ENCODE peak calls at places on chromosomes 7 and 10, in ten cellular contexts. One of them, this sample, is unnamed.
A peak's percentile ranks its signal among the peaks of the same experiment; 100 is the strongest.

GRCh38 chr7:37107047-37107446 is 341.6 kb downstream of the ELMO1 start:
- DNase-seq in cardiac muscle cell: no peak
- DNase-seq in Peyer's patch: no peak
- DNase-seq in mucosa of descending colon: no peak
- DNase-seq in neural progenitor cell: no peak
- DNase-seq in glutamatergic neuron: no peak
- DNase-seq in hepatocyte: no peak
- DNase-seq in GM20000: no peak
- DNase-seq in lower lobe of right lung: no peak
- DNase-seq in HepG2: no peak
- DNase-seq in this sample: no peak

GRCh38 chr10:3014968-3015367 is 52.4 kb upstream of the PFKP start:
- DNase-seq in Peyer's patch: no peak
- DNase-seq in HepG2: no peak
- DNase-seq in cardiac muscle cell: no peak
- DNase-seq in neural progenitor cell: no peak
- DNase-seq in hepatocyte: no peak
- DNase-seq in mucosa of descending colon: peak; percentile 55
- DNase-seq in GM20000: no peak
- DNase-seq in glutamatergic neuron: no peak
- DNase-seq in lower lobe of right lung: no peak
- DNase-seq in this sample: no peak

GRCh38 chr7:138951953-138952352 is 29.2 kb downstream of the KIAA1549 start:
- DNase-seq in mucosa of descending colon: no peak
- DNase-seq in cardiac muscle cell: no peak
- DNase-seq in hepatocyte: no peak
- DNase-seq in neural progenitor cell: no peak
- DNase-seq in GM20000: no peak
- DNase-seq in HepG2: peak; percentile 17
- DNase-seq in Peyer's patch: no peak
- DNase-seq in lower lobe of right lung: no peak
- DNase-seq in glutamatergic neuron: no peak
- DNase-seq in this sample: no peak

GRCh38 chr7:134546903-134547737 is 1.8 kb upstream of the AKR1B15 start:
- DNase-seq in hepatocyte: peak; percentile 22
- DNase-seq in mucosa of descending colon: peak; percentile 89
- DNase-seq in neural progenitor cell: peak; percentile 77
- DNase-seq in cardiac muscle cell: peak; percentile 67
- DNase-seq in Peyer's patch: peak; percentile 55
- DNase-seq in lower lobe of right lung: peak; percentile 68
- DNase-seq in GM20000: no peak
- DNase-seq in HepG2: peak; percentile 50
- DNase-seq in glutamatergic neuron: peak; percentile 88
- DNase-seq in this sample: peak; percentile 22

GRCh38 chr10:3825862-3826351 is 40.9 kb upstream of the KLF6 start:
- DNase-seq in cardiac muscle cell: peak; percentile 79
- DNase-seq in mucosa of descending colon: no peak
- DNase-seq in glutamatergic neuron: no peak
- DNase-seq in neural progenitor cell: no peak
- DNase-seq in HepG2: no peak
- DNase-seq in hepatocyte: no peak
- DNase-seq in lower lobe of right lung: no peak
- DNase-seq in GM20000: no peak
- DNase-seq in Peyer's patch: no peak
- DNase-seq in this sample: no peak

GRCh38 chr7:111029574-111030357 is 61.2 kb upstream of the LRRN3 start:
- DNase-seq in Peyer's patch: no peak
- DNase-seq in neural progenitor cell: no peak
- DNase-seq in GM20000: peak; percentile 3
- DNase-seq in HepG2: peak; percentile 20
- DNase-seq in cardiac muscle cell: peak; percentile 42
- DNase-seq in mucosa of descending colon: peak; percentile 50
- DNase-seq in lower lobe of right lung: no peak
- DNase-seq in hepatocyte: peak; percentile 33
- DNase-seq in glutamatergic neuron: no peak
- DNase-seq in this sample: no peak

GRCh38 chr7:94675356-94675755 is 19.4 kb upstream of the SGCE start:
- DNase-seq in Peyer's patch: no peak
- DNase-seq in hepatocyte: no peak
- DNase-seq in mucosa of descending colon: no peak
- DNase-seq in neural progenitor cell: no peak
- DNase-seq in GM20000: no peak
- DNase-seq in cardiac muscle cell: no peak
- DNase-seq in HepG2: no peak
- DNase-seq in glutamatergic neuron: no peak
- DNase-seq in lower lobe of right lung: no peak
- DNase-seq in this sample: no peak

GRCh38 chr7:86846494-86847190 is 202.9 kb downstream of the GRM3 start:
- DNase-seq in lower lobe of right lung: no peak
- DNase-seq in hepatocyte: peak; percentile 76
- DNase-seq in GM20000: no peak
- DNase-seq in HepG2: peak; percentile 96
- DNase-seq in Peyer's patch: no peak
- DNase-seq in glutamatergic neuron: no peak
- DNase-seq in neural progenitor cell: no peak
- DNase-seq in cardiac muscle cell: no peak
- DNase-seq in mucosa of descending colon: peak; percentile 66
- DNase-seq in this sample: no peak

DNA sequence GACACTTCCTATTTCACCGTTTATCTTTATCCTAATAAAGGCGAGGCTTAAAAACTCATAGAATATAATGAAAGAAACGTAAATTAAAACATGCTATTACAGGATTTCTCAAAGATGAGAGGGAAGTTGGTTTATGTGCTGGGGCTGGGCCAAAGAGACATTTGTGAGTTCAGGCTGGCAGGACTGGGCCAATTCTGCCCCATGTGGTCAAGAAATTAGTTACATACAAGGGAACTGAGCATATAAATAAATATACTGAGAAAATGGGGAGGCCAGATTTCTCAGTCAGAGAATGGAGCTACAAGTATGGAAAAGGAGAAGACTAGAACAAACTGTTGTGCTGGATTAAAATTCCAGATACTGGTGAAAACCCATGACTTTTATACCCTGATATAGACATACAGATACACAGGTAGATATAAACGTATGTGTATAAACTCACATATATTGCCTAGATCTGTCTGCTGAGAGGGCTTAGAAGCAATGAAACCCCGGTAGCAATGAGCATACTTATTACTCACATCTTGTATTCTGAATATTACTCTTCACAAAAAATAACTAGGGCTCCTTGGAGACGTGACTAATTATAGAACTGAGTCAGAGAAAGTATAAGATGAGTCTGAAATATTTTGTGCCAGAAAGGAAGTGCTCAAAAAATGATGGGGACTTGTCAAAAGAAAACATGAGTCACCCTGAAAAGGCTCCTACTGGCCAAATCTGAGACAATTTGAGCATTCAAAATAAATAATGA is 155.7 kb upstream of the FGFR2 start:
- DNase-seq in cardiac muscle cell: peak; percentile 72
- DNase-seq in glutamatergic neuron: no peak
- DNase-seq in neural progenitor cell: no peak
- DNase-seq in mucosa of descending colon: no peak
- DNase-seq in HepG2: no peak
- DNase-seq in GM20000: peak; percentile 38
- DNase-seq in lower lobe of right lung: no peak
- DNase-seq in Peyer's patch: no peak
- DNase-seq in hepatocyte: no peak
- DNase-seq in this sample: peak; percentile 33
- TF ChIP-seq CTCF in cardiac muscle cell: peak; percentile 47
- TF ChIP-seq CTCF in glutamatergic neuron: peak; percentile 32
- TF ChIP-seq CTCF in neural progenitor cell: peak; percentile 46
- TF ChIP-seq CTCF in mucosa of descending colon: no peak
- TF ChIP-seq CTCF in HepG2: no peak
- TF ChIP-seq CTCF in GM20000: no peak
- TF ChIP-seq CTCF in lower lobe of right lung: no peak
- TF ChIP-seq CTCF in Peyer's patch: no peak
- TF ChIP-seq CTCF in hepatocyte: peak; percentile 35
- TF ChIP-seq CTCF in this sample: peak; percentile 37

GRCh38 chr7:158741294-158741666 is 36.7 kb upstream of the NCAPG2 start:
- DNase-seq in cardiac muscle cell: no peak
- DNase-seq in Peyer's patch: no peak
- DNase-seq in neural progenitor cell: no peak
- DNase-seq in HepG2: no peak
- DNase-seq in lower lobe of right lung: no peak
- DNase-seq in hepatocyte: no peak
- DNase-seq in mucosa of descending colon: no peak
- DNase-seq in glutamatergic neuron: no peak
- DNase-seq in GM20000: no peak
- DNase-seq in this sample: no peak

GRCh38 chr7:158742065-158742821 is 37.6 kb upstream of the NCAPG2 start:
- DNase-seq in hepatocyte: no peak
- DNase-seq in HepG2: no peak
- DNase-seq in GM20000: no peak
- DNase-seq in glutamatergic neuron: no peak
- DNase-seq in lower lobe of right lung: no peak
- DNase-seq in Peyer's patch: no peak
- DNase-seq in mucosa of descending colon: no peak
- DNase-seq in cardiac muscle cell: no peak
- DNase-seq in neural progenitor cell: no peak
- DNase-seq in this sample: no peak

GRCh38 chr7:158745057-158745715 is 40.6 kb upstream of the NCAPG2 start:
- DNase-seq in GM20000: no peak
- DNase-seq in neural progenitor cell: no peak
- DNase-seq in glutamatergic neuron: no peak
- DNase-seq in cardiac muscle cell: no peak
- DNase-seq in mucosa of descending colon: no peak
- DNase-seq in hepatocyte: no peak
- DNase-seq in Peyer's patch: no peak
- DNase-seq in HepG2: no peak
- DNase-seq in lower lobe of right lung: no peak
- DNase-seq in this sample: no peak

GRCh38 chr7:158743219-158743618 is 38.6 kb upstream of the NCAPG2 start:
- DNase-seq in HepG2: no peak
- DNase-seq in hepatocyte: no peak
- DNase-seq in glutamatergic neuron: no peak
- DNase-seq in Peyer's patch: no peak
- DNase-seq in neural progenitor cell: no peak
- DNase-seq in lower lobe of right lung: no peak
- DNase-seq in mucosa of descending colon: no peak
- DNase-seq in cardiac muscle cell: no peak
- DNase-seq in GM20000: no peak
- DNase-seq in this sample: no peak

DNA sequence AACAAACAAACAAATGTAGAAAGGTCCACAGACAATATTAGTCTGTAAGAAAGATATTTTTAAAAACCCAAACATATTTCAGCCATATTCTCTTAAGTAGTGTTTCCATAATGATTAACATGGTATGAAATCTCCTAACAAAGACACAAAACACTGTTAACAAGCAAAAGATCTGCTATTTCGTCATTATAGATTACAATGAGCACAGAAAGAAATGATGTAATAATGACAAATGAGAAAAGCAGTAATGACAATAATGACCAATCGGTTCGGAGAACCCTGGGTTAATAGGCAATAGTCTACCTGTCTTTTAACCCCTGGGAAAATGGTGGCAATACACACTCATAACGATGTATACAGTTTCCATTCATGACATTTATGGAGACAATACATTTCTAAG is 39.5 kb upstream of the NCAPG2 start:
- DNase-seq in glutamatergic neuron: no peak
- DNase-seq in lower lobe of right lung: no peak
- DNase-seq in hepatocyte: no peak
- DNase-seq in cardiac muscle cell: no peak
- DNase-seq in neural progenitor cell: no peak
- DNase-seq in Peyer's patch: no peak
- DNase-seq in mucosa of descending colon: no peak
- DNase-seq in GM20000: no peak
- DNase-seq in HepG2: no peak
- DNase-seq in this sample: no peak
- TF ChIP-seq CTCF in glutamatergic neuron: no peak
- TF ChIP-seq CTCF in lower lobe of right lung: no peak
- TF ChIP-seq CTCF in hepatocyte: no peak
- TF ChIP-seq CTCF in cardiac muscle cell: no peak
- TF ChIP-seq CTCF in neural progenitor cell: no peak
- TF ChIP-seq CTCF in Peyer's patch: no peak
- TF ChIP-seq CTCF in mucosa of descending colon: no peak
- TF ChIP-seq CTCF in GM20000: no peak
- TF ChIP-seq CTCF in HepG2: no peak
- TF ChIP-seq CTCF in this sample: no peak

GRCh38 chr10:209357-209756 is 74.1 kb downstream of the ZMYND11 start:
- DNase-seq in Peyer's patch: no peak
- DNase-seq in HepG2: no peak
- DNase-seq in hepatocyte: no peak
- DNase-seq in GM20000: no peak
- DNase-seq in cardiac muscle cell: peak; percentile 25
- DNase-seq in glutamatergic neuron: no peak
- DNase-seq in lower lobe of right lung: no peak
- DNase-seq in neural progenitor cell: no peak
- DNase-seq in mucosa of descending colon: no peak
- DNase-seq in this sample: no peak
- TF ChIP-seq CTCF in Peyer's patch: no peak
- TF ChIP-seq CTCF in HepG2: no peak
- TF ChIP-seq CTCF in hepatocyte: peak; percentile 11
- TF ChIP-seq CTCF in GM20000: no peak
- TF ChIP-seq CTCF in cardiac muscle cell: peak; percentile 34
- TF ChIP-seq CTCF in glutamatergic neuron: no peak
- TF ChIP-seq CTCF in lower lobe of right lung: no peak
- TF ChIP-seq CTCF in neural progenitor cell: peak; percentile 22
- TF ChIP-seq CTCF in mucosa of descending colon: no peak
- TF ChIP-seq CTCF in this sample: no peak

GRCh38 chr10:9301554-9301953 is 1247.1 kb downstream of the GATA3 start:
- DNase-seq in cardiac muscle cell: no peak
- DNase-seq in lower lobe of right lung: no peak
- DNase-seq in hepatocyte: no peak
- DNase-seq in HepG2: no peak
- DNase-seq in GM20000: no peak
- DNase-seq in Peyer's patch: no peak
- DNase-seq in glutamatergic neuron: no peak
- DNase-seq in neural progenitor cell: no peak
- DNase-seq in mucosa of descending colon: no peak
- DNase-seq in this sample: no peak

GRCh38 chr10:9297580-9297979 is 1243.1 kb downstream of the GATA3 start:
- DNase-seq in neural progenitor cell: peak; percentile 54
- DNase-seq in mucosa of descending colon: no peak
- DNase-seq in lower lobe of right lung: no peak
- DNase-seq in cardiac muscle cell: no peak
- DNase-seq in Peyer's patch: no peak
- DNase-seq in hepatocyte: no peak
- DNase-seq in GM20000: no peak
- DNase-seq in HepG2: no peak
- DNase-seq in glutamatergic neuron: no peak
- DNase-seq in this sample: no peak

GRCh38 chr10:9302142-9302746 is 1247.8 kb downstream of the GATA3 start:
- DNase-seq in mucosa of descending colon: peak; percentile 34
- DNase-seq in neural progenitor cell: peak; percentile 55
- DNase-seq in GM20000: no peak
- DNase-seq in Peyer's patch: no peak
- DNase-seq in glutamatergic neuron: no peak
- DNase-seq in HepG2: peak; percentile 33
- DNase-seq in cardiac muscle cell: peak; percentile 65
- DNase-seq in hepatocyte: peak; percentile 72
- DNase-seq in lower lobe of right lung: no peak
- DNase-seq in this sample: peak; percentile 45

GRCh38 chr10:9299966-9300365 is 1245.5 kb downstream of the GATA3 start:
- DNase-seq in Peyer's patch: no peak
- DNase-seq in glutamatergic neuron: no peak
- DNase-seq in GM20000: no peak
- DNase-seq in HepG2: no peak
- DNase-seq in mucosa of descending colon: no peak
- DNase-seq in hepatocyte: no peak
- DNase-seq in lower lobe of right lung: no peak
- DNase-seq in cardiac muscle cell: no peak
- DNase-seq in neural progenitor cell: no peak
- DNase-seq in this sample: no peak

DNA sequence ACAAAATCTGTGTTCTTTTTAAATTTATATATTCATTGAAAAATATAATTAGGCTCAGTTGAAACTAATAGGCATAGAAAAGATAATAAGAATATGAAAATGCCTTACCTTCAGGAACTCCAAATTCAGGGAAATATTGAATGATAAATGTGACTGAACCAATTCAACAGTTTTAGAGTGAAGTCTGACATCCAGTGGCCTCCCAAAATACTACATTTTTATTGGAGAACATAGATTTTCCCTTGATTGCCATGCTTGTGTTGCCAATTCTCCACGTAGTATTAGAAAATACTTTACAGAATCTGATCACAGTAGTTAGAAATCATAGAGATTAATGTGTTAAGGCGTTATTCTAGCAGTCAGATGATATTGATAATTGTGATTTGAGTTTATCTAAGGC is 1246.7 kb downstream of the GATA3 start:
- DNase-seq in cardiac muscle cell: no peak
- DNase-seq in hepatocyte: no peak
- DNase-seq in GM20000: no peak
- DNase-seq in HepG2: no peak
- DNase-seq in lower lobe of right lung: no peak
- DNase-seq in mucosa of descending colon: no peak
- DNase-seq in Peyer's patch: no peak
- DNase-seq in glutamatergic neuron: no peak
- DNase-seq in neural progenitor cell: no peak
- DNase-seq in this sample: no peak
- TF ChIP-seq CTCF in cardiac muscle cell: no peak
- TF ChIP-seq CTCF in hepatocyte: peak; percentile 44
- TF ChIP-seq CTCF in GM20000: no peak
- TF ChIP-seq CTCF in HepG2: peak; percentile 10
- TF ChIP-seq CTCF in lower lobe of right lung: no peak
- TF ChIP-seq CTCF in mucosa of descending colon: no peak
- TF ChIP-seq CTCF in Peyer's patch: no peak
- TF ChIP-seq CTCF in glutamatergic neuron: no peak
- TF ChIP-seq CTCF in neural progenitor cell: peak; percentile 46
- TF ChIP-seq CTCF in this sample: peak; percentile 29